ENCODE peak calls at places on chromosomes 12 and 14, in four cellular contexts. E, X, H and W are unnamed samples.

GRCh38 chr12:11718768-11719253 is 69.3 kb downstream of the ETV6 start:
- DNase-seq in E (no peak), X (no peak), H (no peak), W (no peak)

GRCh38 chr12:115227137-115227615 is 543.2 kb upstream of the TBX3 start:
- DNase-seq in E (no peak), X (no peak), H (peak; percentile 80), W (no peak)

GRCh38 chr14:55803506-55804197 is 223.6 kb downstream of the KTN1 start:
- DNase-seq in E (no peak), X (no peak), H (no peak), W (no peak)

GRCh38 chr12:7555752-7556151 is 52.2 kb upstream of the CD163 start:
- DNase-seq in E (no peak), X (no peak), H (no peak), W (peak; percentile 25)

GRCh38 chr14:74261288-74261687 is 22.0 kb downstream of the VSX2 start:
- DNase-seq in E (no peak), X (no peak), H (no peak), W (no peak)

GRCh38 chr12:12482150-12482761 is 80.4 kb downstream of the DUSP16 start:
- DNase-seq in E (no peak), X (no peak), H (no peak), W (no peak)

GRCh38 chr14:91328313-91329050 is 84.0 kb upstream of the GPR68 start:
- DNase-seq in E (no peak), X (no peak), H (no peak), W (no peak)

GRCh38 chr12:104694711-104695110 is 238.0 kb downstream of the CHST11 start:
- DNase-seq in E (no peak), X (no peak), H (no peak), W (no peak)

GRCh38 chr12:131103614-131104463 is 150.1 kb downstream of the ADGRD1 start:
- DNase-seq in E (no peak), X (no peak), H (no peak), W (no peak)

GRCh38 chr12:8033153-8034044 is 883 bp downstream of the FOXJ2 start:
- DNase-seq in E (no peak), X (no peak), H (no peak), W (peak; percentile 83)

GRCh38 chr14:68584786-68585185 is 208.1 kb downstream of the ZFP36L1 start:
- DNase-seq in E (no peak), X (no peak), H (no peak), W (no peak)

GRCh38 chr12:119178544-119179334 is at the start of gene HSPB8:
- DNase-seq in E (no peak), X (peak; percentile 72), H (peak; percentile 21), W (peak; percentile 30)

GRCh38 chr12:103841690-103842584 is 903 bp upstream of the NT5DC3 start:
- DNase-seq in E (no peak), X (peak; percentile 85), H (peak; percentile 40), W (no peak)

GRCh38 chr12:121264135-121264534 is 32.4 kb downstream of the CAMKK2 start:
- DNase-seq in E (no peak), X (no peak), H (no peak), W (no peak)

GRCh38 chr12:65826513-65827171 is 2.4 kb downstream of the HMGA2 start:
- DNase-seq in E (no peak), X (no peak), H (no peak), W (no peak)

GRCh38 chr14:81042431-81042830 is 87.0 kb downstream of the TSHR start:
- DNase-seq in E (no peak), X (no peak), H (no peak), W (no peak)

GRCh38 chr14:90419200-90419599 is 22.4 kb downstream of the CALM1 start:
- DNase-seq in E (no peak), X (no peak), H (no peak), W (no peak)

GRCh38 chr12:116157845-116158267 is 119.6 kb downstream of the MED13L start:
- DNase-seq in E (no peak), X (no peak), H (no peak), W (no peak)

GRCh38 chr12:109818900-109819500 is 14.2 kb downstream of the TRPV4 start:
- DNase-seq in E (no peak), X (no peak), H (peak; percentile 37), W (no peak)

GRCh38 chr14:56874375-56874774 is 64.1 kb upstream of the OTX2 start:
- DNase-seq in E (no peak), X (peak; percentile 71), H (peak; percentile 18), W (no peak)

GRCh38 chr12:84912191-84913142 is at the start of gene SLC6A15:
- DNase-seq in E (no peak), X (peak; percentile 88), H (no peak), W (peak; percentile 68)

GRCh38 chr12:120539303-120539702 is 5.1 kb downstream of the RNF10 start:
- DNase-seq in E (no peak), X (no peak), H (no peak), W (no peak)

GRCh38 chr14:68312884-68313725 is 479.8 kb downstream of the ZFP36L1 start:
- DNase-seq in E (peak; percentile 99), X (no peak), H (no peak), W (no peak)

GRCh38 chr14:31484754-31485153 is 3.1 kb downstream of the GPR33 start:
- DNase-seq in E (no peak), X (no peak), H (no peak), W (no peak)

GRCh38 chr14:67517083-67517482 is 16.0 kb upstream of the PLEKHH1 start:
- DNase-seq in E (no peak), X (peak; percentile 53), H (no peak), W (no peak)

GRCh38 chr12:6996040-6996441 is 22.2 kb downstream of the LPCAT3 start:
- DNase-seq in E (no peak), X (no peak), H (peak; percentile 63), W (peak; percentile 57)

GRCh38 chr12:116878567-116879508 is 2.4 kb downstream of the HRK start:
- DNase-seq in E (no peak), X (peak; percentile 71), H (no peak), W (no peak)

GRCh38 chr12:59055204-59055839 is 135.0 kb upstream of the LRIG3 start:
- DNase-seq in E (no peak), X (no peak), H (no peak), W (no peak)

GRCh38 chr12:107304588-107305532 is 211.5 kb upstream of the CRY1 start:
- DNase-seq in E (no peak), X (no peak), H (no peak), W (no peak)

GRCh38 chr14:61281186-61281676 is at the start of gene TMEM30B:
- DNase-seq in E (no peak), X (peak; percentile 82), H (no peak), W (no peak)

GRCh38 chr12:49583361-49584094 is 15.6 kb upstream of the MCRS1 start:
- DNase-seq in E (no peak), X (no peak), H (no peak), W (no peak)
- TF ChIP-seq SUZ12 in E (no peak), X (no peak), H (no peak), W (no peak)

DNA sequence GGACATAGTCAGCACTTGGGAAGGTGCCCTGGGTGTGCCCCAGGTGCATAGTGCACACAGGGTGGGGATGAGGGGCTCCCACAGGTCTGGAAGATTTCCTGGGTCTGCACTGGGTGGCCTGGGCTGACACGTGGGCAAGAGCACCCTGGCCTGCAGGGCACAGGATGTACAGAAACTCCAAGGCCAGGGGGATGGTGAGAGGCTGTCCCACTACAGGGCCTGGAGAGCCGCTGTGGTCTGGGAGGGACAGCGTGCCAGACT is 35.8 kb upstream of the PPP1R13B start:
- DNase-seq in E (no peak), X (no peak), H (no peak), W (no peak)
- TF ChIP-seq ZNF274 in E (no peak), X (no peak), H (no peak), W (no peak)

GRCh38 chr14:75448209-75448608 is 20.4 kb downstream of the JDP2 start:
- DNase-seq in E (no peak), X (no peak), H (no peak), W (no peak)

GRCh38 chr14:75449703-75450102 is 21.9 kb downstream of the JDP2 start:
- DNase-seq in E (no peak), X (no peak), H (no peak), W (no peak)

GRCh38 chr14:75452900-75453816 is 25.3 kb downstream of the JDP2 start:
- DNase-seq in E (no peak), X (peak; percentile 82), H (peak; percentile 86), W (peak; percentile 86)

GRCh38 chr14:75452324-75452723 is 24.5 kb downstream of the JDP2 start:
- DNase-seq in E (no peak), X (no peak), H (no peak), W (no peak)

DNA sequence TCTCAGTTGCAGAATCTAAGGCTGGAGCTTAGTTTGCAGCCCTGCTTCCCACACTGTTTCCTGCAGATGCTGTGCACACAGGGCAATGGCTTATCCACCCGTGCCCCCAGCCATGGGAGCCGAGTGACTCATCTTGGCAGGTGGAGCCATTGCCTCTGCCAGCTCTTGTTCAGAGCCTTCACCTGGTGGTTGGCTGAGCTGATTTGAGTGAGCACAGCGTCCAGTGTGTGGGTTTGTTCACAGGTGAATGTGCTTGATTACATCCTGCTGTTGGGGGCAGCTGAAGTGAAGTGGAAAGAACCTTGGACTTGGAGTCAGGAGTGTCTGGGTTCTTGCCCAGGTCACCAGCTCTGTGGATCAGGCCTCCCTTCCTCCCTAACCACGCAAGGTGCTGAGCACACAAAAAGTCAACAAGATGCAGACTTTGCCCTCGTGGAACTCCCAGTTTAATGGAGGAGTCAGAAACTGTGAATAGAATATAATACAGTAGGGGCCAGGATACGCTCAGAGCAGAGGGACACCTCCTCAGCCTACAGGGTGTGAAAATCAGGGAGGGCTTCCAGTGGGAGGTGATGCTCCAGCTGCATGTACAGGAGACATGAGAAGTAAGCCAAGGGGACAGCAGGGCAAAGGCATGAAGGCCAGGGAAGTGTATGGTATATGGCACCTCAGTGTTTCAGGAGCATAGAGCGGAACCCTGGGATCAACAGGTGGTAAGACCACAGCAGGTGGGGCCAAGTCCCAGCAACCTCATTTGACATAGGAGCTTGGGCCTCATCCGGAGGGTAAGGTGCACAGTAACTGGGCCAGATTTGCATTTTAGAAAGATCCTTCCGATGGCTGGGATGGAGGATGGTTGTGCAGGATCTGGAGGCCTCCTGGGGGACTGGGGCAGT is 22.8 kb downstream of the JDP2 start:
- DNase-seq in E (no peak), X (no peak), H (peak; percentile 61), W (no peak)
- TF ChIP-seq YY1 in E (no peak), X (no peak), H (no peak), W (no peak)

DNA sequence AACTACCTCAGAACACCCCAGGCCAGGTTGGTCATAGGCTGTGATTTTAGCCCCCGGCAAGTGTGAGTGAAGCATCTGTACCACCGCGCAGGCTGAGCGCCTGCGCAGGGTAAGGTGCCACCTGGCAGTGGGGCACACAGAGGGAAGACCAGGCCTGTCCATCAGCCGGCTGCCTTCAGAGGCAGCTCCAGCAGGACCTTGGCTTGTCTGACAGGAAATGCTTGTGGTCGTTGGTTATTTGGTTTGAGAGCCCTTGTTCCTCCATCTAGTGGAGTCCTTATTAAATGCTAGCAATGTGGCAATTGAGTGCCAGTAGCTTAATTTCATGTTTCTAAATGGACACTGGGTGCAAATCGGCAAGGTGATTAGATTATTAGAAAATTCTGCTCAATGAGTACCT is 27.5 kb downstream of the SLC25A29 start:
- DNase-seq in E (no peak), X (no peak), H (peak; percentile 40), W (no peak)
- TF ChIP-seq SUZ12 in E (no peak), X (no peak), H (no peak), W (no peak)

GRCh38 chr12:53739285-53740129 is 12.3 kb upstream of the CALCOCO1 start:
- DNase-seq in E (no peak), X (no peak), H (no peak), W (no peak)
- TF ChIP-seq ZNF274 in E (no peak), X (no peak), H (no peak), W (no peak)